ENCODE peak calls at places on chromosomes 5 and 9, in ten cellular contexts. Z, F, M, U, T, G, N, D, S and A are unnamed samples.

GRCh38 chr5:164341056-164341619 is 835.7 kb downstream of the MAT2B start:
- DNase-seq in Z (no peak), F (no peak), M (no peak), U (no peak), T (no peak), G (no peak), N (peak), D (peak), S (no peak), A (no peak)

GRCh38 chr9:89474939-89475338 is 23.0 kb downstream of the SEMA4D start:
- DNase-seq in Z (no peak), F (no peak), M (no peak), U (no peak), T (no peak), G (no peak), N (no peak), D (no peak), S (no peak), A (no peak)

GRCh38 chr5:129099184-129099570 is 4.6 kb downstream of the ISOC1 start:
- DNase-seq in Z (no peak), F (no peak), M (no peak), U (no peak), T (no peak), G (no peak), N (no peak), D (no peak), S (no peak), A (no peak)

GRCh38 chr9:137279741-137280477 is 2.4 kb downstream of the TOR4A start:
- DNase-seq in Z (peak), F (no peak), M (no peak), U (no peak), T (no peak), G (no peak), N (no peak), D (no peak), S (no peak), A (peak)

GRCh38 chr9:99239341-99240055 is 17.4 kb downstream of the SEC61B start:
- DNase-seq in Z (no peak), F (no peak), M (no peak), U (no peak), T (no peak), G (no peak), N (no peak), D (peak), S (no peak), A (no peak)

GRCh38 chr5:1168751-1169607 is 32.4 kb upstream of the SLC6A19 start:
- DNase-seq in Z (no peak), F (no peak), M (no peak), U (no peak), T (no peak), G (no peak), N (no peak), D (no peak), S (no peak), A (no peak)

GRCh38 chr5:126780165-126780827 is 3.4 kb downstream of the LMNB1 start:
- DNase-seq in Z (no peak), F (no peak), M (peak), U (peak), T (peak), G (no peak), N (peak), D (peak), S (peak), A (no peak)

GRCh38 chr5:168314735-168315411 is 23.4 kb downstream of the WWC1 start:
- DNase-seq in Z (peak), F (no peak), M (peak), U (no peak), T (peak), G (no peak), N (no peak), D (peak), S (no peak), A (no peak)

GRCh38 chr9:130763585-130764200 is 70.1 kb downstream of the EXOSC2 start:
- DNase-seq in Z (peak), F (no peak), M (no peak), U (no peak), T (no peak), G (no peak), N (no peak), D (no peak), S (no peak), A (no peak)

GRCh38 chr9:93645149-93645889 is 68.9 kb downstream of the PHF2 start:
- DNase-seq in Z (peak), F (peak), M (no peak), U (no peak), T (no peak), G (no peak), N (no peak), D (no peak), S (no peak), A (peak)

GRCh38 chr5:75089137-75089536 is 36.8 kb upstream of the GCNT4 start:
- DNase-seq in Z (no peak), F (no peak), M (no peak), U (no peak), T (peak), G (no peak), N (no peak), D (no peak), S (no peak), A (no peak)

GRCh38 chr5:61010759-61011460 is 65.9 kb downstream of the NDUFAF2 start:
- DNase-seq in Z (no peak), F (peak), M (no peak), U (no peak), T (peak), G (no peak), N (peak), D (no peak), S (no peak), A (no peak)

GRCh38 chr9:122005597-122005996 is 87.5 kb downstream of the TTLL11 start:
- DNase-seq in Z (no peak), F (no peak), M (no peak), U (no peak), T (peak), G (no peak), N (peak), D (no peak), S (no peak), A (peak)

DNA sequence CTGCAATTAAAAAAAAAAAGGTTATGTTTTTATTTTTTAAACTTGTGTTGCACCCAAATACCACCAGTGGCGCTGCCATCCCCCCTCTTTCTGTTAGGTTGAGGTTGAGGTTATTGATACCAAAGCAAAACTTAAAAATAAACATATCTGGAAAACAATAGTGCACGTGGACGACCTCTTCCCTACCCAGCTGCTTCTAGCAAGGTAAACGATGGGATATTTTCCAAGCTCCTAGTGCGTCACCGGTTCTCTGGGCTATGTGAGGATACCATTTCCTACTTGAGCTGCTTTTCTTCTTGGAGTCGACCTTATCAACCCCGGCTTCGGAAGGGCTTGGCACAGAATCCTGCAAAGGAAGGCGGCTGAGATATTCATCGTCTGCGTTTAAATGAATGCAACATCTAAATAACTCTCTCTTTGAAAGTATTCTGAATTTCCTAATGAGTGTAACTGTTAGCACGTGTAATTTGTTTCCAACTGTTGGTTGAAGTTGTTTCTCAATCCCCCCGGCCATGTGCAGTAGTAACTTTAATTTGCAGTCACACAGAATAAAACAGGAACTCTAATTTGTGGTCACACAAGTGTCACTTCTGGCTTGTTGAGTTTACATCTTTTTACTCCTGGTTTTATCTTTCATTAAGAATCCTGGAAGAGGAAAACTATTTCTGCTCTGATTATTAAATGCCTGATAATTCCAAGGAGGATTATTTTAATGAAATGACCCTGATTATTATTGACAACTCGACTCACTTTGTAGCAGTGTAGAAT is 993 bp downstream of the SCAMP1 start:
- DNase-seq in Z (peak), F (no peak), M (peak), U (peak), T (peak), G (peak), N (peak), D (peak), S (peak), A (no peak)
- TF ChIP-seq CTCF in Z (peak), F (peak), M (peak), U (no peak), T (no peak), G (peak), N (peak), D (no peak), S (peak), A (peak)

DNA sequence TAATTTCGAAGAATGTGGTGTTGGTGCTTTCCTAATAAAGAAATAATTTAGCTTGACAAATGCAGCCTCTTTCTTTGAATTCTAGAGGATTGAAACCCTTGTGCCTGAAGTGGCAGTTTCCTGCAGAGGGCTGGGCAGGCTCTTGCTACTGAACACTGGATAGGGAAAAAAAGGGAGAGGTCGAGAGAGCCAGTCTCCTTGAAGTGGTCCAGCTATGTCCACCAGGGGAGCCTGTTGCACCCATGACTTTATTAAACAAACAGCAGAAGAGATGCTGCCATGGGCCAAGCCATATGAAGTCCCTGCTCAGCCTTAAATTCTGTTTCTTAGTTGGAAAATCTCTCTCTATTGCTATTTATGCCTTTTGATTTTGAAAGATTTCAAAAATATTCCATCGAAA is 178.4 kb downstream of the SMARCA2 start:
- DNase-seq in Z (no peak), F (no peak), M (no peak), U (no peak), T (no peak), G (no peak), N (no peak), D (no peak), S (no peak), A (no peak)
- TF ChIP-seq CTCF in Z (no peak), F (no peak), M (no peak), U (no peak), T (no peak), G (no peak), N (peak), D (no peak), S (no peak), A (no peak)

GRCh38 chr5:68922172-68922987 is 171.4 kb upstream of the SLC30A5 start:
- DNase-seq in Z (no peak), F (no peak), M (no peak), U (no peak), T (no peak), G (no peak), N (no peak), D (no peak), S (no peak), A (no peak)
- TF ChIP-seq CTCF in Z (no peak), F (no peak), M (no peak), U (no peak), T (no peak), G (no peak), N (no peak), D (no peak), S (no peak), A (no peak)

GRCh38 chr5:56313004-56313531 is 79.9 kb upstream of the ANKRD55 start:
- DNase-seq in Z (no peak), F (no peak), M (no peak), U (no peak), T (no peak), G (no peak), N (no peak), D (no peak), S (no peak), A (no peak)

GRCh38 chr5:56311306-56311904 is 78.3 kb upstream of the ANKRD55 start:
- DNase-seq in Z (no peak), F (no peak), M (no peak), U (no peak), T (no peak), G (no peak), N (no peak), D (no peak), S (no peak), A (no peak)

GRCh38 chr5:56313596-56313995 is 80.5 kb upstream of the ANKRD55 start:
- DNase-seq in Z (no peak), F (no peak), M (no peak), U (no peak), T (no peak), G (no peak), N (no peak), D (no peak), S (no peak), A (no peak)

GRCh38 chr5:56316302-56316994 is 83.3 kb upstream of the ANKRD55 start:
- DNase-seq in Z (no peak), F (no peak), M (no peak), U (no peak), T (no peak), G (no peak), N (no peak), D (no peak), S (no peak), A (no peak)

GRCh38 chr5:56314536-56314935 is 81.4 kb upstream of the ANKRD55 start:
- DNase-seq in Z (no peak), F (no peak), M (no peak), U (peak), T (peak), G (peak), N (peak), D (no peak), S (no peak), A (no peak)
- TF ChIP-seq CTCF in Z (no peak), F (no peak), M (peak), U (peak), T (peak), G (peak), N (peak), D (peak), S (peak), A (peak)

GRCh38 chr5:150122158-150122510 is 33.5 kb downstream of the PDGFRB start:
- DNase-seq in Z (peak), F (no peak), M (no peak), U (peak), T (peak), G (no peak), N (peak), D (no peak), S (no peak), A (no peak)
- TF ChIP-seq CTCF in Z (no peak), F (no peak), M (peak), U (peak), T (peak), G (peak), N (peak), D (no peak), S (no peak), A (no peak)

DNA sequence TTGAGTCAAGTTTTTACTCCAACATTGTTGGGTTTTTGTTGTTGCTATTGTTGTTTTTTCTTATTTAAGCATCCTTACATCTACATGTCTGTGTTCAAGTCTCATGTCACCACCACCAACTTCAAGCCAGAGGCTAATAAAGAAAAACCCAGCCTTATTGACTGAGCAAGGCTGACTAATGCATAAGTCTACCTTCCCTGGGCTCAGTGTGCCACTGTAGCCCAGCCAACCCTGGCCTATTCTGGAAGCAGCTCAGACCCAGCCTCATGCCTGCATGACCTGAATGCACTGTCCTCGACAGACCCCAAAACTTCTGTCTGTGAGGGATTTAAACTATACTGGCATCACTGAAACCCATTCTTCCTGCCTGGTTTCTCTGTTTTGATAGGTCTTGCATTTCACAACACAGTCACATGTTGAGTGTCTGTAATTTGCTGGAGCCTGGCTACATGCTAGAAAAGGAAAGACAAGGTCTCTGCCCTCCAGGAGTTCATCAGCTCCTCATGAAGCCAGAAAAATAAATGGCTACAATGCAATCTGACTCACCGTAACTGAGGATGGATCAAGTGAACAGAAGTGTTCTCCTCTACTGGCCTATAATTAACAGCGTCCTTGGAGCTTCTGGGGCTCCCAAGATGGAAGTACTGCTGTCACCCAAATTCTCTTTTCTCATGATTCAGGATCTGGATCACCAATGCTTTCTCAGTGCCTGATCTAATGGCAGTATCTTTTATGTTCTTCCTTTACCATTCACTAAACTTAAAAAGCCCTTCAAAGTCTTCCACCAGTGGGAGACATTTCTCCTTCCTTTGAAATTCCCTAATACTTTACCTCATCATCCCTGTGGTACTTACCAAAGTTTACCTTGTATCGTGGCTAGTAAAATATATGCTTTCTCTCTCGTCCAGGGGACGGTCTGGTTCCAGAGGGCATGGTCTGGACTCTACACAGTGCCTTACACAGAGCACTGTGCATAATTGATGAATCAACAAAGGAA is 103.9 kb upstream of the IFNE start:
- DNase-seq in Z (no peak), F (no peak), M (no peak), U (no peak), T (peak), G (no peak), N (no peak), D (no peak), S (no peak), A (no peak)
- TF ChIP-seq CTCF in Z (no peak), F (no peak), M (peak), U (no peak), T (peak), G (no peak), N (peak), D (peak), S (no peak), A (no peak)

DNA sequence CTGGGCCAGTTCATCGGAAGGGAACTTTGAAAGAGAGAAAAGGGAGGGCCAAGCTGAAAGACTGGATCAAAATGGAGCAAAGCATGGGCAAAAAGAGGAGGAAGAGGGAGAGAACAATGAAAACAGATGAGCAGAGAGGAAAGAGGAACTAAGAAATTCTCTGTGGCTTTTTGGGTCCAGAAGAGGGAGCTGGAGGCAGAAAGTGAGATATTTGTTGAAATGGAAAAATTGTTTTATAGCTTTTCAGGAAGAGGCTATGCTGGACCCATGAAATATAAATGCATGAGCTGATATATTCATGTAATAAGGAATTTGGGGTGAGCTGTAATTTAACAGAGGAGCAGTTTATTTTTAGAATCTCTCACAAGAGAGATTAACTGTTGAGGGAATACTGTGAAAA is 457.3 kb downstream of the DMAC1 start:
- DNase-seq in Z (no peak), F (no peak), M (no peak), U (no peak), T (no peak), G (no peak), N (no peak), D (no peak), S (no peak), A (no peak)
- TF ChIP-seq CTCF in Z (peak), F (peak), M (peak), U (no peak), T (no peak), G (peak), N (peak), D (no peak), S (peak), A (peak)